ENCODE peak calls at places on chromosomes 6 and 20, in six cellular contexts. G, I, W, E, L and A are unnamed samples.

GRCh38 chr6:134373282-134373922 is 55.5 kb upstream of the SGK1 start:
- DNase-seq in G (peak; percentile 23), I (peak; percentile 93), W (no peak), E (no peak), L (no peak), A (no peak)

GRCh38 chr20:1928154-1928553 is 32.9 kb downstream of the SIRPA start:
- DNase-seq in G (no peak), I (no peak), W (no peak), E (no peak), L (no peak), A (no peak)

GRCh38 chr20:53708129-53708968 is 114.7 kb upstream of the ZNF217 start:
- DNase-seq in G (no peak), I (peak; percentile 85), W (no peak), E (peak; percentile 27), L (no peak), A (no peak)

GRCh38 chr6:111721677-111722219 is 116.1 kb upstream of the TRAF3IP2 start:
- DNase-seq in G (no peak), I (peak; percentile 44), W (no peak), E (peak; percentile 46), L (peak; percentile 58), A (no peak)

GRCh38 chr6:167907837-167908681 is 81.3 kb downstream of the AFDN start:
- DNase-seq in G (no peak), I (peak; percentile 28), W (no peak), E (no peak), L (no peak), A (no peak)

GRCh38 chr20:21048841-21049273 is 57.3 kb downstream of the LINC00237 start:
- DNase-seq in G (peak; percentile 20), I (no peak), W (no peak), E (peak; percentile 23), L (peak; percentile 63), A (no peak)

GRCh38 chr20:51481311-51481997 is 61.1 kb downstream of the NFATC2 start:
- DNase-seq in G (no peak), I (no peak), W (no peak), E (peak; percentile 48), L (no peak), A (no peak)

GRCh38 chr6:140670013-140670412 is 1295.6 kb upstream of the CITED2 start:
- DNase-seq in G (no peak), I (peak; percentile 58), W (no peak), E (no peak), L (no peak), A (no peak)

GRCh38 chr6:138403801-138404665 is at the start of gene HEBP2:
- DNase-seq in G (peak; percentile 96), I (peak; percentile 65), W (peak; percentile 97), E (peak; percentile 91), L (peak; percentile 91), A (peak; percentile 85)

GRCh38 chr20:36574278-36575065 is 1.1 kb downstream of the TGIF2 start:
- DNase-seq in G (peak; percentile 42), I (peak; percentile 38), W (peak; percentile 45), E (peak; percentile 60), L (peak; percentile 68), A (no peak)

GRCh38 chr6:26033942-26034354 is 53.3 kb upstream of the HFE start:
- DNase-seq in G (no peak), I (no peak), W (no peak), E (no peak), L (no peak), A (no peak)

GRCh38 chr6:43847741-43848630 is 78.0 kb downstream of the VEGFA start:
- DNase-seq in G (no peak), I (peak; percentile 47), W (no peak), E (no peak), L (no peak), A (no peak)

GRCh38 chr6:52491203-52492069 is 71.3 kb downstream of the EFHC1 start:
- DNase-seq in G (no peak), I (peak; percentile 57), W (no peak), E (no peak), L (no peak), A (no peak)

GRCh38 chr6:38387461-38387860 is 252.3 kb downstream of the BTBD9 start:
- DNase-seq in G (no peak), I (no peak), W (no peak), E (no peak), L (no peak), A (no peak)

GRCh38 chr20:22910287-22910852 is 124.7 kb upstream of the SSTR4 start:
- DNase-seq in G (no peak), I (no peak), W (no peak), E (no peak), L (no peak), A (no peak)

GRCh38 chr20:50919567-50919966 is 11.7 kb downstream of the ADNP start:
- DNase-seq in G (no peak), I (peak; percentile 84), W (peak; percentile 62), E (no peak), L (no peak), A (no peak)

GRCh38 chr6:72620866-72621242 is 1.0 kb upstream of the KCNQ5 start:
- DNase-seq in G (no peak), I (no peak), W (no peak), E (peak; percentile 20), L (no peak), A (no peak)

GRCh38 chr6:19181252-19181651 is 655.9 kb upstream of the ID4 start:
- DNase-seq in G (no peak), I (no peak), W (no peak), E (no peak), L (no peak), A (no peak)

GRCh38 chr6:28884423-28885148 is 39.2 kb downstream of the TRIM27 start:
- DNase-seq in G (no peak), I (no peak), W (no peak), E (peak; percentile 93), L (peak; percentile 84), A (no peak)

GRCh38 chr20:18727032-18727508 is 86.5 kb upstream of the SCP2D1 start:
- DNase-seq in G (no peak), I (no peak), W (no peak), E (no peak), L (no peak), A (no peak)

GRCh38 chr20:49366687-49367086 is 88.8 kb upstream of the ZNFX1 start:
- DNase-seq in G (no peak), I (no peak), W (no peak), E (no peak), L (no peak), A (no peak)

GRCh38 chr6:106199998-106200397 is 113.9 kb downstream of the PRDM1 start:
- DNase-seq in G (no peak), I (peak; percentile 93), W (no peak), E (no peak), L (no peak), A (no peak)

GRCh38 chr6:14254505-14254904 is 136.9 kb downstream of the CD83 start:
- DNase-seq in G (no peak), I (no peak), W (no peak), E (no peak), L (no peak), A (no peak)

GRCh38 chr20:46218656-46219055 is 89.6 kb downstream of the CDH22 start:
- DNase-seq in G (no peak), I (no peak), W (no peak), E (no peak), L (no peak), A (no peak)

GRCh38 chr20:7454047-7454446 is 486.2 kb downstream of the HAO1 start:
- DNase-seq in G (no peak), I (no peak), W (no peak), E (no peak), L (no peak), A (no peak)

DNA sequence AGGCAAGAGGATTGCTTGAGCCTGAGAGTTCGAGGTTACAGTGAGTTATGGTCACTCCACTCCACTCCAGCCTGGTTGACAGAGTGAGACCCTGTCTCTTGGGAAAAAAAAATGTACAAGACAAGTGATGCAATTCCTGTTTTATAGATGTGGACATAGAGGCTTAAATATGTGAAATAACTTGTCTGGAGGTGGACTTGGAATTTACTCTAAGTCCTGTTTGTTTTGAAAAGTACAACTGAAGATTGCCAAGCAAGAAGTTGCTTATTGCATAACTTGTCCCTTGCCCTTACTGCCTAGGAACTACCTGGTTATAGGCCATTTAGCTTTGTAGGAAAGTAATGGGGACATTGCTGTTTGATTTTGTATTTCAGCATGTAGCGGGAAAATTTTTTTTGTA is 26.0 kb upstream of the ADIG start:
- DNase-seq in G (no peak), I (no peak), W (no peak), E (no peak), L (no peak), A (no peak)
- H3K36me3 ChIP-seq in G (peaks cover 94% of the 10 kb centered on the region), I (peaks cover 30% of the 10 kb centered on the region), W (peaks cover 19% of the 10 kb centered on the region), E (peaks cover 79% of the 10 kb centered on the region), L (peaks cover 42% of the 10 kb centered on the region), A (peaks cover 100% of the 10 kb centered on the region)

DNA sequence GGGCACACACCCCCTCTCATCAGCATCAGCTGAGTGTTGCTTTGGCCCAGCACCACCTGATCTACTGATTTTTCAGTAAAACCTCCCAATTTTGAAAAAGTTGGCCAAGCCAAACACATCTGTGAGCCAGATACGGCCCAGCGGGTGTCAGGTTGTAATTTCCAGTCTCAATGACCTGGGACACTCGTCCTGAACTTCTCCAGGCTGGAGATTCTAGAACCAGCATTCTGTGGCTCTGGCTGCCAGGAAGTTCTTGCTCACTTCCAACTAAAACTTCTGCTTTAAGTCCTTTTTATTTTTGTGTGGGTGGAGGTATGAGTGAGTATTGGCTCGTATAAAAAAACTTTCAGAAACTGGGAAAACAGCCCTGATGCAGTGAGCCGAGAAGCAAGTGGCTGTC is 5.1 kb downstream of the KIAA1755 start:
- DNase-seq in G (no peak), I (peak; percentile 59), W (no peak), E (no peak), L (no peak), A (no peak)
- H3K27ac ChIP-seq in G (peak overlapping the region; percentile 63), I (peak overlapping the region; percentile 31), W (no peak overlapping the region), E (no peak overlapping the region), L (no peak overlapping the region), A (no peak overlapping the region)

DNA sequence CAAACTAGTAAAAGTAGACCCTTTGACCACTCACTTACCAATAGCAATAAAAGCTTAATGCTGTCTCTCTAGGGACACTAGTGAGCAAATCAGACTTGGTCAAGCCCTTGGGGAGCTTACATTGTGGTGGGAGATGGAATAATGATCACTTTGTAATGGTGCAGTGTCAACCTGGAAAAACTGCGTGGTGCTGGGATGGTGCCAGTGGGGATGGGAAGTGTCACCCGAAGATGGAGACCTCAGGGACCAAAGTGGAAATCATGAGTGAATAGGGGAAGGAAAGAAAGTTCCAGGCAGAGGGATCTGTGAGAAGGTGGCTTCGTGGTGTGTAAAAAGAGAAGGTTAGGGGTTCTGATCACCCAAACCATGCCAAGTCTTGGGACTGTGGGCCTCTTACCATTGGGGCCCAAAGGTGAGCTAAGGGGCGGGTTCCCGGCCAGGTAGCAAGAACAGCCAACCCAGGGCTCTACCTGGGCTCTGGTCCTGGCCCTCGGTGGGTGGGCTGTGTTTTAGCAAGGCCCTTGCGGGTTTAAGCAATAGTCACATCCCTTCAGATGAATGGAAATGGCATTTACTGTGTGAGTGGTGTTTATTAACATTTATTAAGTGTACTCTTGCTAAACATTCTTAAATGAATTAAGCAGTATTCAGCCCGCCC is 15.5 kb downstream of the DYNLRB1 start:
- DNase-seq in G (no peak), I (no peak), W (no peak), E (no peak), L (no peak), A (no peak)
- H3K36me3 ChIP-seq in G (peaks cover 86% of the 10 kb centered on the region), I (peaks cover 82% of the 10 kb centered on the region), W (peaks cover 50% of the 10 kb centered on the region), E (peaks cover 67% of the 10 kb centered on the region), L (peaks cover 63% of the 10 kb centered on the region), A (peaks cover 57% of the 10 kb centered on the region)

DNA sequence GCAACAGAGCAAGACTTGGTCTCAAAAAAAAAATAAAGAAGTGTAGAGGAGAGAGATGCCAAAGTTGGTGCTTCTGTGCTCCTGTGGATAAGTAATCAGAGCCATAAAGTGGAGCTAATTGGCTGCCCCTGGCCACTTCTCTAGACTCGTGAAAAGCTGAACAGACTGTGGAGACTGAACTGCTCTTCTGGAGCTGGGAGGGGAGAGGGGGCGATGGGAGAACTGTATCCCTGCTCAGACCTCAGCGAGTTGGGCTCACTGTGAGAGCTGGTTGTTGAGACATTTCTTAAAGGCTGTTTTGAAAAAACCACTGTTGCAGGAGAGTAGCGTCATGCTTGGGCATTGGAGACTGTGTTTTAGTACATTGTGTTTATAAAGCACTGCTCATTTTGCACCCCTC is 125.7 kb downstream of the TCP11 start:
- DNase-seq in G (no peak), I (no peak), W (no peak), E (no peak), L (no peak), A (no peak)
- H3K27ac ChIP-seq in G (peak overlapping the region; percentile 96), I (peak overlapping the region; percentile 58), W (peak overlapping the region; percentile 69), E (no peak overlapping the region), L (no peak overlapping the region), A (no peak overlapping the region)